ENCODE peak calls at places on chromosome 21, in five cellular contexts. Z is activated B cell treated with CpG ODN at 0.5 μM for 24 hours; K is iris pigment epithelial cell; G is right cardiac atrium; V is stimulated activated naive CD8-positive, alpha-beta T cell treated with anti-CD3 and anti-CD28 coated beads, Interleukin-15, amount 100 ng/mL, for 72 hours. I is an unnamed sample.

GRCh38 chr21:35048706-35049617 is at the start of gene RUNX1:
- DNase-seq in G (no peak), Z (peak; percentile 57), K (peak; percentile 94), V (peak; percentile 93), I (peak; percentile 73)

GRCh38 chr21:21612446-21612845 is 614.2 kb downstream of the NCAM2 start:
- DNase-seq in Z (no peak), G (no peak), K (peak; percentile 89), V (no peak), I (no peak)

GRCh38 chr21:17191346-17191993 is 321.4 kb upstream of the CXADR start:
- DNase-seq in V (no peak), G (no peak), K (no peak), Z (no peak), I (no peak)

GRCh38 chr21:42214921-42215320 is 4.0 kb upstream of the ABCG1 start:
- DNase-seq in K (no peak), V (no peak), Z (no peak), G (no peak), I (no peak)

GRCh38 chr21:45403825-45404725 is 890 bp upstream of the COL18A1 start:
- DNase-seq in G (peak; percentile 82), V (no peak), Z (no peak), K (no peak), I (peak; percentile 83)

GRCh38 chr21:46253610-46254124 is 25.1 kb upstream of the LSS start:
- DNase-seq in G (no peak), K (peak; percentile 22), V (peak; percentile 73), Z (no peak), I (no peak)

GRCh38 chr21:42212261-42212660 is 6.7 kb upstream of the ABCG1 start:
- DNase-seq in K (no peak), Z (no peak), G (no peak), V (no peak), I (no peak)

GRCh38 chr21:17925000-17925610 is 105.9 kb upstream of the C21orf91 start:
- DNase-seq in G (peak; percentile 21), Z (no peak), K (peak; percentile 46), V (peak; percentile 53), I (peak; percentile 40)

GRCh38 chr21:33856893-33857527 is 58.6 kb downstream of the ATP5PO start:
- DNase-seq in V (no peak), G (no peak), Z (no peak), K (no peak), I (no peak)

GRCh38 chr21:33668180-33668579 is 25.9 kb downstream of the ITSN1 start:
- DNase-seq in V (no peak), K (peak; percentile 63), G (no peak), Z (no peak), I (no peak)

GRCh38 chr21:17550671-17551308 is 37.9 kb downstream of the CXADR start:
- DNase-seq in Z (no peak), V (no peak), K (peak; percentile 47), G (no peak), I (no peak)

GRCh38 chr21:36428789-36429671 is 43.8 kb downstream of the CHAF1B start:
- DNase-seq in G (no peak), K (peak; percentile 40), Z (no peak), V (no peak), I (peak; percentile 27)

GRCh38 chr21:42347601-42348327 is 3.0 kb downstream of the TFF2 start:
- DNase-seq in K (no peak), Z (no peak), V (no peak), G (no peak), I (peak; percentile 62)

GRCh38 chr21:36783612-36784383 is 84.9 kb downstream of the SIM2 start:
- DNase-seq in K (peak; percentile 96), Z (no peak), V (no peak), G (no peak), I (no peak)

I was measured in upper lobe of left lung.